ENCODE peak calls at places on chromosomes 5 and 9, in four cellular contexts. M is stomach, S is tibial nerve, Q is PC-3. I is an unnamed sample. For H3K9me3, the result is how much of the 10 kb centered on the place peaks cover.

GRCh38 chr9:98707158-98708102 is 1.3 kb downstream of the GABBR2 start:
- DNase-seq in M (peak), Q (peak), S (no peak), I (peak)

GRCh38 chr5:135031813-135032612 is 2.0 kb downstream of the PITX1 start:
- DNase-seq in S (no peak), Q (peak), M (no peak), I (no peak)

GRCh38 chr5:74586831-74587230 is 53.7 kb downstream of the ENC1 start:
- DNase-seq in M (no peak), S (no peak), Q (no peak), I (no peak)

GRCh38 chr9:79757906-79758669 is 186.3 kb downstream of the TLE4 start:
- DNase-seq in S (no peak), M (no peak), Q (peak), I (no peak)

GRCh38 chr5:76710991-76711390 is 4.9 kb upstream of the F2R start:
- DNase-seq in S (no peak), Q (peak), M (no peak), I (no peak)

GRCh38 chr5:137395011-137395755 is 103.9 kb downstream of the SPOCK1 start:
- DNase-seq in M (no peak), Q (peak), S (no peak), I (no peak)

GRCh38 chr5:126369995-126370731 is 53.0 kb upstream of the GRAMD2B start:
- DNase-seq in M (no peak), S (no peak), Q (peak), I (no peak)

GRCh38 chr9:100281676-100282387 is 70.9 kb downstream of the TEX10 start:
- DNase-seq in M (no peak), Q (no peak), S (no peak), I (no peak)

GRCh38 chr5:125233944-125234343 is 487.5 kb upstream of the ZNF608 start:
- DNase-seq in M (no peak), Q (no peak), S (no peak), I (no peak)

GRCh38 chr5:2997179-2997578 is 245.7 kb upstream of the IRX2 start:
- DNase-seq in Q (no peak), M (no peak), S (no peak), I (no peak)

GRCh38 chr5:3000631-3001030 is 249.2 kb upstream of the IRX2 start:
- DNase-seq in M (no peak), Q (no peak), S (no peak), I (no peak)

GRCh38 chr5:3002230-3002629 is 250.8 kb upstream of the IRX2 start:
- DNase-seq in Q (no peak), S (no peak), M (no peak), I (no peak)

GRCh38 chr5:2998106-2998505 is 246.6 kb upstream of the IRX2 start:
- DNase-seq in M (no peak), Q (no peak), S (no peak), I (no peak)

GRCh38 chr5:2999926-3000325 is 248.4 kb upstream of the IRX2 start:
- DNase-seq in Q (no peak), M (no peak), S (no peak), I (no peak)
- H3K27ac ChIP-seq in Q (no peak), M (no peak), S (no peak), I (no peak)

GRCh38 chr5:179033004-179033580 is 9.5 kb downstream of the ZNF879 start:
- DNase-seq in S (no peak), M (no peak), Q (no peak), I (no peak)
- H3K4me3 ChIP-seq in S (no peak), M (no peak), Q (no peak), I (no peak)

GRCh38 chr9:84481819-84482218 is 141.3 kb upstream of the SLC28A3 start:
- DNase-seq in M (no peak), S (no peak), Q (no peak), I (no peak)
- H3K9me3 ChIP-seq in M (under half), S (under half), Q (under half), I (under half)

GRCh38 chr9:4740373-4740622 is 704 bp downstream of the AK3 start:
- DNase-seq in S (no peak), Q (peak), M (no peak), I (no peak)
- H3K27ac ChIP-seq in S (peak), Q (peak), M (peak), I (no peak)

GRCh38 chr5:10377081-10377480 is 23.6 kb downstream of the MARCHF6 start:
- DNase-seq in Q (no peak), M (no peak), S (no peak), I (no peak)
- H3K4me3 ChIP-seq in Q (no peak), M (no peak), S (no peak), I (no peak)

I was measured in iPS DF 6.9.